ENCODE peak calls at places on chromosomes 7 and 10, in four cellular contexts. B is HepG2, Q is GM12878, N is WTC11. T is an unnamed sample.

GRCh38 chr7:46679671-46680070 is 758.6 kb upstream of the IGFBP3 start:
- DNase-seq in B (no peak), Q (no peak), N (no peak), T (no peak)

GRCh38 chr7:117129538-117129955 is 176.2 kb downstream of the ST7 start:
- DNase-seq in B (no peak), Q (no peak), N (no peak), T (no peak)

GRCh38 chr7:82411732-82412131 is 31.8 kb downstream of the CACNA2D1 start:
- DNase-seq in B (no peak), Q (no peak), N (no peak), T (no peak)

GRCh38 chr10:69645751-69646687 is 16.0 kb downstream of the FAM241B start:
- DNase-seq in B (no peak), Q (no peak), N (no peak), T (no peak)

GRCh38 chr10:21174670-21175495 is 277.8 kb upstream of the NEBL start:
- DNase-seq in B (no peak), Q (no peak), N (no peak), T (peak)

GRCh38 chr10:73167557-73168485 is at the start of the genes ECD and FAM149B1:
- DNase-seq in B (peak), Q (peak), N (peak), T (peak)

GRCh38 chr7:36408589-36408988 is 18.9 kb downstream of the ANLN start:
- DNase-seq in B (no peak), Q (no peak), N (no peak), T (no peak)

GRCh38 chr7:22885824-22886255 is 63.2 kb upstream of the TOMM7 start:
- DNase-seq in B (no peak), Q (peak), N (no peak), T (no peak)

GRCh38 chr7:3021825-3022224 is 21.8 kb downstream of the CARD11 start:
- DNase-seq in B (no peak), Q (no peak), N (no peak), T (no peak)

GRCh38 chr7:105173586-105173985 is 159.6 kb downstream of the KMT2E start:
- DNase-seq in B (no peak), Q (no peak), N (no peak), T (no peak)

GRCh38 chr7:75889826-75890225 is 11.0 kb downstream of the RHBDD2 start:
- DNase-seq in B (no peak), Q (no peak), N (no peak), T (peak)

GRCh38 chr7:142196066-142196840 is 61.6 kb downstream of the PRSS58 start:
- DNase-seq in B (no peak), Q (no peak), N (no peak), T (no peak)

GRCh38 chr10:69315100-69315542 is 36.8 kb downstream of the HK1 start:
- DNase-seq in B (peak), Q (no peak), N (no peak), T (no peak)

GRCh38 chr7:32275216-32275979 is 205.2 kb upstream of the PDE1C start:
- DNase-seq in B (no peak), Q (peak), N (no peak), T (no peak)

GRCh38 chr7:122143376-122143750 is 686 bp downstream of the AASS start:
- DNase-seq in B (no peak), Q (no peak), N (no peak), T (no peak)

GRCh38 chr7:114789942-114790341 is 132.0 kb upstream of the MDFIC start:
- DNase-seq in B (no peak), Q (no peak), N (no peak), T (no peak)

GRCh38 chr7:47401571-47402570 is 180.0 kb downstream of the TNS3 start:
- DNase-seq in B (no peak), Q (no peak), N (no peak), T (no peak)

GRCh38 chr10:116888380-116889055 is 39.2 kb downstream of the ENO4 start:
- DNase-seq in B (peak), Q (no peak), N (peak), T (no peak)

GRCh38 chr7:4702961-4703512 is 20.9 kb downstream of the FOXK1 start:
- DNase-seq in B (no peak), Q (no peak), N (peak), T (no peak)

GRCh38 chr10:110717830-110718595 is 73.9 kb downstream of the RBM20 start:
- DNase-seq in B (no peak), Q (no peak), N (no peak), T (no peak)

GRCh38 chr7:42247301-42247700 is 10.3 kb upstream of the GLI3 start:
- DNase-seq in B (peak), Q (no peak), N (no peak), T (no peak)

GRCh38 chr7:127704211-127704610 is 52.2 kb downstream of the SND1 start:
- DNase-seq in B (no peak), Q (no peak), N (no peak), T (no peak)

GRCh38 chr7:121570365-121570764 is 174.3 kb upstream of the FAM3C start:
- DNase-seq in B (no peak), Q (no peak), N (no peak), T (no peak)

GRCh38 chr7:33933611-33934281 is 28.4 kb downstream of the BMPER start:
- DNase-seq in B (no peak), Q (no peak), N (no peak), T (no peak)

GRCh38 chr7:36182854-36183604 is 30.0 kb downstream of the EEPD1 start:
- DNase-seq in B (peak), Q (no peak), N (no peak), T (no peak)

GRCh38 chr7:22572937-22573336 is 72.9 kb upstream of the STEAP1B start:
- DNase-seq in B (no peak), Q (no peak), N (no peak), T (no peak)

GRCh38 chr10:114306116-114306973 is 67.3 kb downstream of the VWA2 start:
- DNase-seq in B (no peak), Q (no peak), N (no peak), T (no peak)

GRCh38 chr10:13684813-13685511 is 98.2 kb downstream of the PRPF18 start:
- DNase-seq in B (no peak), Q (no peak), N (no peak), T (no peak)

GRCh38 chr7:155533120-155533826 is 13.1 kb downstream of the CNPY1 start:
- DNase-seq in B (no peak), Q (no peak), N (no peak), T (no peak)

GRCh38 chr7:153190452-153190851 is 430.9 kb downstream of the ACTR3B start:
- DNase-seq in B (no peak), Q (no peak), N (peak), T (peak)

GRCh38 chr7:153188161-153188560 is 428.6 kb downstream of the ACTR3B start:
- DNase-seq in B (no peak), Q (no peak), N (no peak), T (no peak)

GRCh38 chr7:153188630-153189029 is 429.1 kb downstream of the ACTR3B start:
- DNase-seq in B (no peak), Q (no peak), N (no peak), T (no peak)

GRCh38 chr7:153190986-153191385 is 431.4 kb downstream of the ACTR3B start:
- DNase-seq in B (no peak), Q (no peak), N (no peak), T (no peak)

DNA sequence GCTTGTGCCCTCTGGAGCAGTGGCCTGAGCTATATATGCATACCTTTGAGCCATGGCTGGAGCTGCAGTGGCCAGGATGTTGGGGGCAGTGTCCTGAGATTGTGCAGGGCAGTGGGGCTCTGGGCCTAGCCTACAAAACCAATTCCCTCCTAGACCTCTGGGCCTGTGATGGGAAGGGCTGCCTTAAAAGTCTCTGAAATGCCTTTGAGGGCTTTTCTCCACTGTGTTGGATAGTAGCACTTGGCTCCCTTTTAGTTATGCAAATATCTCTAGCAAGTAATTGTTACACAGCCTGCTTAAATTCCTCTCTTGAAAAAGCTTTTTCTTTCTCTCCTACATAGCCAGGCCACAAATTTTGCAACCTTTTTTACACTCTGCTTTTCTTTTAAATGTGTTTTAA is 426.4 kb downstream of the ACTR3B start:
- DNase-seq in B (no peak), Q (no peak), N (no peak), T (no peak)
- TF ChIP-seq CREM in B (no peak), Q (no peak), N (no peak), T (no peak)

GRCh38 chr7:20795881-20796280 is 9.2 kb upstream of the SP8 start:
- DNase-seq in B (no peak), Q (no peak), N (peak), T (no peak)

GRCh38 chr7:20795361-20795760 is 8.7 kb upstream of the SP8 start:
- DNase-seq in B (no peak), Q (no peak), N (no peak), T (no peak)

GRCh38 chr7:20793258-20793657 is 6.6 kb upstream of the SP8 start:
- DNase-seq in B (no peak), Q (no peak), N (no peak), T (no peak)

GRCh38 chr7:20793686-20794394 is 7.2 kb upstream of the SP8 start:
- DNase-seq in B (no peak), Q (no peak), N (no peak), T (no peak)

DNA sequence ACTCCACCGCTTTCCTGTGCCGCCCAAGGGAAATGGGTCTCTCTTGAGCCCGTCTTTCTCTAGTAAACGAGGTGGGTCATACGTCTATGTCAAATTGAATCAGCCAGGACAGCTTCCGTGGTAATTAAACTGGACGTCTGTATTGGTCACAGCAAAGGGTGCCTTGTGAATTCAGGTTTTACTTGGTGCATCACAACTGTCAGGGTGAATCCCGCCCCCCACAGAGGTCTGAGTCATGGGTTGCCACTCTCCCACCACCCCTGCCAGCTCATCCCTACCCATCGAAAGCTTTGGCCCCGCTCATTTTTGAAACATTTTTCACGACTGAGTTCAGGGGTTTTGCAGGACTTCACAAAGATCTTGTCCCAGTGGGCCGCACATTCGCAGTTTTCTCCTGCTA is 8.0 kb upstream of the SP8 start:
- DNase-seq in B (no peak), Q (no peak), N (no peak), T (no peak)
- TF ChIP-seq CREM in B (no peak), Q (no peak), N (no peak), T (no peak)

GRCh38 chr10:84152769-84153168 is 13.5 kb downstream of the GHITM start:
- DNase-seq in B (no peak), Q (no peak), N (no peak), T (no peak)
- TF ChIP-seq CREM in B (no peak), Q (no peak), N (no peak), T (no peak)

GRCh38 chr10:134205-134742 is 981 bp upstream of the ZMYND11 start:
- DNase-seq in B (no peak), Q (no peak), N (no peak), T (no peak)

GRCh38 chr10:136465-136762 is 1.2 kb downstream of the ZMYND11 start:
- DNase-seq in B (no peak), Q (no peak), N (no peak), T (no peak)

GRCh38 chr10:135601-136464 is 578 bp downstream of the ZMYND11 start:
- DNase-seq in B (peak), Q (no peak), N (peak), T (peak)

GRCh38 chr10:134743-135600 is at the start of gene ZMYND11:
- DNase-seq in B (no peak), Q (no peak), N (peak), T (peak)

DNA sequence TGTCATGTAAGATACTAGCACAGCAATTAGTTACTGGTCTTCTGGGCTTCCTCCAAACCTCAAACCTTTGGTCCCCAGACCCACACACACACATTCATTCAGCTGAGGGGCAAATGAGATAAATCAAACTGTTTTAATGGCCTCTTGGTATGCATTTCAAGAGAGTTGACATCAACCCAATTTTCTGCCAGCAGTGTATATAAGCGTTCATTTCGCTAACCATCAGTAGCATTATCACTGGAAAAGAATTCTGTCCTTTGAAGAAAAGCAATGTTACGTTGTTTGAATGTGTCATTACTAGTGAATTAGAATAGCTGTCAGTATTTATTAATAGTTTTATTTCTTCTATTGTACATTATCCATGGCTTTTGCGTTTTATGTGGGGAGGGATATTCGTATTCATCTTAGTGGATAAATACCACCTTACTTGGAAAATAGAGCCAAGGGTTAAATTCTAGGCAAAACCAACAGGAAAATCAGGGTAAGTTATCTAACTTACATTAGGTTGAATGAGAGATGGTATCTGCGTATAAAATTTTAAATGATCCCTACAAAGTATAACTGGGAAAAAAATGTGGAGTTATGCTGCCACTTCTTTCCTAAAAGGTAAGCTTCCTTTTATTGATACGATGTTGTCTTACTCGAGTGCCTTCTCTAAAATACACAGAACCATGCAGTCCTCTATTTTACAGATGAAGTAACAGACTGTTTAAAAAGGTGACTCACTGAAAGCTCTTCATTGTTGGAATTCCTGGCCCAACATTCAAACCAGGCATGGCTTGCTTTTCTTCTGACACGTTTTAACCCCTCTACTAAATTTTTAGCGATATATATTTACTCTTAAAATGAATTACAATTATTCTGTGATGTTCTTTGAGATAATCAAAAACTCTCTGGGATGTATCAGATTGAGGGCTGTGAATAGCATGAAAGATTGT is 2.0 kb upstream of the ZMYND11 start:
- DNase-seq in B (peak), Q (no peak), N (no peak), T (no peak)
- TF ChIP-seq CREM in B (no peak), Q (no peak), N (no peak), T (no peak)

GRCh38 chr10:70847666-70848360 is 32.1 kb downstream of the SGPL1 start:
- DNase-seq in B (no peak), Q (no peak), N (no peak), T (no peak)
- TF ChIP-seq CREM in B (no peak), Q (no peak), N (no peak), T (no peak)

DNA sequence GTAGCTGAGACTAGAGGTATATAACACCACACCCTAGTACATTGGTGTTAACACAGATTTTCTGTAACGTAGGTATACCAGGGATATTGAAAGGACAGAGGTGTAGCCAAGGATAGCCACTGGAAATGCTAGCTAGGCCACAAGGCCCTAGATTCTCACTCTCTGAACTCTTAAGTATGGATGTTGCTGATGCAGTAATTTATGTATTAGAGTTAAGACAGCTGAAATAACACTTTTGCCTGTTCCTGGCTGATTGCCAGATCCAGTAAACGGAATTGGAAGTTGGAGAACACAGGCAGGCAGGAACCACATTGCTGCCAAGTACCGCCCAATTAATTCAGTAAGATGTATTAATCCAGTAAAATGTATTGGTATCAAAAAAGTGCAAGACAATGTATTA is 1.8 kb downstream of the CALU start:
- DNase-seq in B (no peak), Q (no peak), N (no peak), T (no peak)
- TF ChIP-seq CREM in B (no peak), Q (no peak), N (no peak), T (no peak)

GRCh38 chr10:85524001-85524400 is 842.6 kb downstream of the GRID1 start:
- DNase-seq in B (no peak), Q (no peak), N (no peak), T (no peak)
- TF ChIP-seq CREM in B (no peak), Q (no peak), N (no peak), T (no peak)